ENCODE peak calls at places on chromosomes 16 and 17, in six cellular contexts. One of them, this sample, is unnamed.

GRCh38 chr17:63433746-63434591 is 12.1 kb downstream of the CYB561 start:
- DNase-seq in A549: peak; percentile 70
- DNase-seq in fibroblast of lung: peak; percentile 95
- DNase-seq in tibial artery: peak; percentile 94
- DNase-seq in lower lobe of right lung: no peak
- DNase-seq in neural progenitor cell: no peak
- DNase-seq in this sample: peak; percentile 83

GRCh38 chr17:17416007-17416399 is 60.8 kb upstream of the MED9 start:
- DNase-seq in A549: peak; percentile 91
- DNase-seq in fibroblast of lung: peak; percentile 68
- DNase-seq in tibial artery: no peak
- DNase-seq in lower lobe of right lung: no peak
- DNase-seq in neural progenitor cell: peak; percentile 47
- DNase-seq in this sample: no peak

GRCh38 chr16:13049688-13050087 is 148.3 kb downstream of the SHISA9 start:
- DNase-seq in A549: no peak
- DNase-seq in fibroblast of lung: no peak
- DNase-seq in tibial artery: no peak
- DNase-seq in lower lobe of right lung: no peak
- DNase-seq in neural progenitor cell: no peak
- DNase-seq in this sample: no peak

GRCh38 chr17:63832455-63832854 is 5.0 kb upstream of the FTSJ3 start:
- DNase-seq in A549: no peak
- DNase-seq in fibroblast of lung: no peak
- DNase-seq in tibial artery: no peak
- DNase-seq in lower lobe of right lung: no peak
- DNase-seq in neural progenitor cell: no peak
- DNase-seq in this sample: no peak

GRCh38 chr16:56732832-56733231 is 2.9 kb downstream of the NUP93 start:
- DNase-seq in A549: no peak
- DNase-seq in fibroblast of lung: no peak
- DNase-seq in tibial artery: no peak
- DNase-seq in lower lobe of right lung: no peak
- DNase-seq in neural progenitor cell: no peak
- DNase-seq in this sample: no peak

GRCh38 chr16:72875291-72876036 is 172.5 kb downstream of the ZFHX3 start:
- DNase-seq in A549: peak; percentile 18
- DNase-seq in fibroblast of lung: no peak
- DNase-seq in tibial artery: no peak
- DNase-seq in lower lobe of right lung: no peak
- DNase-seq in neural progenitor cell: no peak
- DNase-seq in this sample: no peak

GRCh38 chr17:67476787-67477335 is 99.8 kb downstream of the PITPNC1 start:
- DNase-seq in A549: no peak
- DNase-seq in fibroblast of lung: no peak
- DNase-seq in tibial artery: no peak
- DNase-seq in lower lobe of right lung: no peak
- DNase-seq in neural progenitor cell: no peak
- DNase-seq in this sample: no peak

GRCh38 chr17:3710951-3711383 is 12.7 kb upstream of the HASPIN start:
- DNase-seq in A549: no peak
- DNase-seq in fibroblast of lung: peak; percentile 73
- DNase-seq in tibial artery: no peak
- DNase-seq in lower lobe of right lung: no peak
- DNase-seq in neural progenitor cell: no peak
- DNase-seq in this sample: no peak

GRCh38 chr16:9929836-9930235 is 252.4 kb downstream of the GRIN2A start:
- DNase-seq in A549: no peak
- DNase-seq in fibroblast of lung: no peak
- DNase-seq in tibial artery: no peak
- DNase-seq in lower lobe of right lung: no peak
- DNase-seq in neural progenitor cell: no peak
- DNase-seq in this sample: no peak

GRCh38 chr17:40598021-40598927 is 33.0 kb upstream of the CCR7 start:
- DNase-seq in A549: no peak
- DNase-seq in fibroblast of lung: no peak
- DNase-seq in tibial artery: no peak
- DNase-seq in lower lobe of right lung: no peak
- DNase-seq in neural progenitor cell: no peak
- DNase-seq in this sample: no peak

GRCh38 chr17:4980644-4981216 is 6.7 kb downstream of the CAMTA2 start:
- DNase-seq in A549: peak; percentile 65
- DNase-seq in fibroblast of lung: peak; percentile 40
- DNase-seq in tibial artery: no peak
- DNase-seq in lower lobe of right lung: no peak
- DNase-seq in neural progenitor cell: peak; percentile 85
- DNase-seq in this sample: no peak

GRCh38 chr17:7887038-7887481 is 1.5 kb upstream of the CHD3 start:
- DNase-seq in A549: no peak
- DNase-seq in fibroblast of lung: no peak
- DNase-seq in tibial artery: no peak
- DNase-seq in lower lobe of right lung: no peak
- DNase-seq in neural progenitor cell: peak; percentile 8
- DNase-seq in this sample: no peak

GRCh38 chr16:14202697-14203096 is 131.6 kb downstream of the MRTFB start:
- DNase-seq in A549: peak; percentile 35
- DNase-seq in fibroblast of lung: peak; percentile 27
- DNase-seq in tibial artery: no peak
- DNase-seq in lower lobe of right lung: no peak
- DNase-seq in neural progenitor cell: peak; percentile 23
- DNase-seq in this sample: no peak

GRCh38 chr17:17411692-17412091 is 65.1 kb upstream of the MED9 start:
- DNase-seq in A549: no peak
- DNase-seq in fibroblast of lung: peak; percentile 50
- DNase-seq in tibial artery: no peak
- DNase-seq in lower lobe of right lung: no peak
- DNase-seq in neural progenitor cell: no peak
- DNase-seq in this sample: no peak

GRCh38 chr16:57530104-57530522 is 6.3 kb downstream of the CCDC102A start:
- DNase-seq in A549: no peak
- DNase-seq in fibroblast of lung: peak; percentile 76
- DNase-seq in tibial artery: no peak
- DNase-seq in lower lobe of right lung: peak; percentile 48
- DNase-seq in neural progenitor cell: no peak
- DNase-seq in this sample: peak; percentile 34

GRCh38 chr17:45132569-45133463 is 501 bp upstream of the PLCD3 start:
- DNase-seq in A549: peak; percentile 93
- DNase-seq in fibroblast of lung: peak; percentile 73
- DNase-seq in tibial artery: peak; percentile 88
- DNase-seq in lower lobe of right lung: peak; percentile 92
- DNase-seq in neural progenitor cell: peak; percentile 86
- DNase-seq in this sample: peak; percentile 96

GRCh38 chr16:79598341-79599181 is 2.0 kb downstream of the MAF start:
- DNase-seq in A549: peak; percentile 66
- DNase-seq in fibroblast of lung: peak; percentile 65
- DNase-seq in tibial artery: peak; percentile 58
- DNase-seq in lower lobe of right lung: peak; percentile 72
- DNase-seq in neural progenitor cell: peak; percentile 87
- DNase-seq in this sample: peak; percentile 64
- TF ChIP-seq CTCF in A549: no peak
- TF ChIP-seq CTCF in fibroblast of lung: no peak
- TF ChIP-seq CTCF in tibial artery: no peak
- TF ChIP-seq CTCF in lower lobe of right lung: peak; percentile 29
- TF ChIP-seq CTCF in neural progenitor cell: peak; percentile 54
- TF ChIP-seq CTCF in this sample: peak; percentile 19

GRCh38 chr17:78915872-78916632 is 9.1 kb downstream of the TIMP2 start:
- DNase-seq in A549: peak; percentile 74
- DNase-seq in fibroblast of lung: peak; percentile 66
- DNase-seq in tibial artery: peak; percentile 74
- DNase-seq in lower lobe of right lung: peak; percentile 70
- DNase-seq in neural progenitor cell: no peak
- DNase-seq in this sample: peak; percentile 73
- H3K4me3 ChIP-seq in A549: peak overlapping the region; percentile 16
- H3K4me3 ChIP-seq in fibroblast of lung: no peak overlapping the region
- H3K4me3 ChIP-seq in tibial artery: no peak overlapping the region
- H3K4me3 ChIP-seq in lower lobe of right lung: peak overlapping the region; percentile 20
- H3K4me3 ChIP-seq in neural progenitor cell: no peak overlapping the region
- H3K4me3 ChIP-seq in this sample: peak overlapping the region; percentile 36

DNA sequence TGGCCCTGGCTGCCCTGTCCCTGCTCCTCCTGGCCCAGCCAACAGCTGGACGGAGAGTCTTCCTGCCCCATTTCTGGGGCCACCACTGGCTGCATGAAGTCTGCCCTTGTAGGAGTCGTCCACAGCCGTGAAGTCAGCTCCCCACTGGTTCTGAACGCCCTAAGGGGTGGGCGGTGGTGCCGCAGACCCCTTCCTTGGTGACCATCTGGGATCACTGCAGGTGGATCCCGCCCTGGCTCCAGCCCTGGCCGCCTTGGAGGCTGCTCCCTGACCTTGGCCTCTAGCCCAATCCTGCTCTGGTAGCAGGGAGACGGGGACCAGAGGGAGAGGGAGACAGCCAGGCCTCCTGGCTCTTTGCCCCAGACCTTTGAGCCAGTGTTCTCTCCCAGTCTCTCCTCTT is 35.4 kb downstream of the MGAT5B start:
- DNase-seq in A549: no peak
- DNase-seq in fibroblast of lung: no peak
- DNase-seq in tibial artery: no peak
- DNase-seq in lower lobe of right lung: no peak
- DNase-seq in neural progenitor cell: no peak
- DNase-seq in this sample: peak; percentile 63
- H3K27ac ChIP-seq in A549: no peak overlapping the region
- H3K27ac ChIP-seq in fibroblast of lung: no peak overlapping the region
- H3K27ac ChIP-seq in tibial artery: no peak overlapping the region
- H3K27ac ChIP-seq in lower lobe of right lung: no peak overlapping the region
- H3K27ac ChIP-seq in neural progenitor cell: no peak overlapping the region
- H3K27ac ChIP-seq in this sample: no peak overlapping the region

GRCh38 chr17:57084361-57084801 is 665 bp upstream of the AKAP1 start:
- DNase-seq in A549: no peak
- DNase-seq in fibroblast of lung: no peak
- DNase-seq in tibial artery: no peak
- DNase-seq in lower lobe of right lung: no peak
- DNase-seq in neural progenitor cell: no peak
- DNase-seq in this sample: no peak

GRCh38 chr17:57088298-57088697 is 3.3 kb downstream of the AKAP1 start:
- DNase-seq in A549: no peak
- DNase-seq in fibroblast of lung: no peak
- DNase-seq in tibial artery: no peak
- DNase-seq in lower lobe of right lung: no peak
- DNase-seq in neural progenitor cell: no peak
- DNase-seq in this sample: no peak

GRCh38 chr17:57085448-57086068 is 512 bp downstream of the AKAP1 start:
- DNase-seq in A549: peak; percentile 61
- DNase-seq in fibroblast of lung: peak; percentile 36
- DNase-seq in tibial artery: peak; percentile 54
- DNase-seq in lower lobe of right lung: peak; percentile 77
- DNase-seq in neural progenitor cell: peak; percentile 82
- DNase-seq in this sample: peak; percentile 86

GRCh38 chr17:57086069-57086930 is 1.3 kb downstream of the AKAP1 start:
- DNase-seq in A549: peak; percentile 52
- DNase-seq in fibroblast of lung: peak; percentile 15
- DNase-seq in tibial artery: peak; percentile 29
- DNase-seq in lower lobe of right lung: peak; percentile 58
- DNase-seq in neural progenitor cell: peak; percentile 47
- DNase-seq in this sample: peak; percentile 83

GRCh38 chr17:57084802-57085447 is at the start of gene AKAP1:
- DNase-seq in A549: peak; percentile 96
- DNase-seq in fibroblast of lung: peak; percentile 88
- DNase-seq in tibial artery: peak; percentile 93
- DNase-seq in lower lobe of right lung: peak; percentile 97
- DNase-seq in neural progenitor cell: peak; percentile 99
- DNase-seq in this sample: peak; percentile 99
- TF ChIP-seq CTCF in A549: no peak
- TF ChIP-seq CTCF in fibroblast of lung: no peak
- TF ChIP-seq CTCF in tibial artery: no peak
- TF ChIP-seq CTCF in lower lobe of right lung: no peak
- TF ChIP-seq CTCF in neural progenitor cell: peak; percentile 48
- TF ChIP-seq CTCF in this sample: no peak

This sample was measured in left lung.